ENCODE peak calls at places on chromosomes 11 and 22, in nine cellular contexts. J is thoracic aorta, K is colonic mucosa, Z is WERI-Rb-1, Q is mammary epithelial cell, I is BE2C, B is RWPE1, A is heart left ventricle, N is foreskin fibroblast. T is an unnamed sample.

GRCh38 chr11:87198266-87198881 is 160.6 kb downstream of the TMEM135 start:
- DNase-seq in B (no peak), J (no peak), Q (peak), Z (no peak), I (no peak), N (no peak), A (no peak), K (no peak), T (no peak)

GRCh38 chr11:61917357-61918109 is at the start of gene RAB3IL1:
- DNase-seq in I (peak), Z (peak), A (peak), N (peak), K (peak), J (no peak), B (peak), Q (no peak), T (peak)

GRCh38 chr22:48240165-48240934 is 1477.9 kb downstream of the TBC1D22A start:
- DNase-seq in Q (no peak), K (no peak), Z (no peak), B (no peak), J (no peak), I (no peak), N (no peak), A (no peak), T (no peak)

GRCh38 chr11:69044111-69045013 is 4.4 kb upstream of the TPCN2 start:
- DNase-seq in I (peak), B (peak), Z (peak), A (peak), N (peak), Q (peak), J (no peak), K (peak), T (no peak)

GRCh38 chr11:5420993-5421392 is 918 bp upstream of the OR51Q1 start:
- DNase-seq in Q (no peak), Z (peak), A (no peak), K (no peak), I (no peak), N (no peak), J (no peak), B (no peak), T (no peak)

GRCh38 chr11:20037358-20037757 is 122.9 kb downstream of the DBX1 start:
- DNase-seq in N (no peak), J (no peak), Z (no peak), Q (no peak), K (no peak), B (no peak), A (no peak), I (no peak), T (no peak)

GRCh38 chr11:37972691-37973090 is 1374.7 kb upstream of the RAG2 start:
- DNase-seq in I (no peak), Z (no peak), A (no peak), N (peak), Q (no peak), B (no peak), K (no peak), J (no peak), T (no peak)

GRCh38 chr11:559712-560304 is 730 bp downstream of the LMNTD2 start:
- DNase-seq in I (no peak), J (no peak), N (no peak), B (no peak), A (no peak), K (peak), Q (no peak), Z (no peak), T (no peak)

GRCh38 chr11:95790933-95791247 is 592 bp downstream of the CEP57 start:
- DNase-seq in N (peak), I (peak), J (peak), B (peak), Z (peak), A (peak), K (peak), Q (peak), T (peak)

GRCh38 chr11:109208116-109208515 is 213.9 kb upstream of the C11orf87 start:
- DNase-seq in A (no peak), Z (no peak), N (no peak), Q (no peak), K (no peak), J (no peak), B (no peak), I (no peak), T (no peak)

GRCh38 chr11:10181811-10182210 is 112.2 kb downstream of the SBF2 start:
- DNase-seq in B (peak), J (no peak), K (no peak), A (no peak), N (peak), Z (no peak), I (no peak), Q (no peak), T (peak)

GRCh38 chr11:206516-207212 is 535 bp downstream of the BET1L start:
- DNase-seq in K (peak), B (peak), Q (peak), A (no peak), J (no peak), I (peak), Z (no peak), N (peak), T (no peak)

GRCh38 chr11:33907419-33907818 is 15.5 kb upstream of the LMO2 start:
- DNase-seq in K (no peak), Q (no peak), B (no peak), N (no peak), J (no peak), Z (peak), I (no peak), A (no peak), T (no peak)

GRCh38 chr11:20158597-20159257 is 1.5 kb downstream of the DBX1 start:
- DNase-seq in Z (no peak), Q (peak), J (peak), N (peak), K (no peak), A (peak), B (peak), I (no peak), T (peak)

GRCh38 chr22:45880732-45881523 is 96.0 kb downstream of the WNT7B start:
- DNase-seq in I (peak), B (no peak), N (peak), A (peak), J (no peak), K (no peak), Q (no peak), Z (peak), T (no peak)

GRCh38 chr11:134951305-134951700 is 539.3 kb upstream of the B3GAT1 start:
- DNase-seq in J (no peak), Q (no peak), Z (peak), A (no peak), N (peak), B (no peak), I (no peak), K (no peak), T (no peak)

GRCh38 chr11:10038916-10039315 is 255.1 kb downstream of the SBF2 start:
- DNase-seq in K (no peak), N (peak), A (no peak), I (no peak), B (no peak), Q (no peak), Z (no peak), J (no peak), T (no peak)

GRCh38 chr11:10225553-10225952 is 68.5 kb downstream of the SBF2 start:
- DNase-seq in Q (no peak), Z (no peak), J (no peak), A (no peak), B (no peak), I (no peak), K (no peak), N (no peak), T (no peak)

GRCh38 chr11:110251837-110252236 is 44.6 kb downstream of the RDX start:
- DNase-seq in K (no peak), N (peak), I (no peak), Q (peak), J (no peak), Z (no peak), A (no peak), B (peak), T (no peak)

GRCh38 chr11:57324154-57324885 is 432 bp downstream of the TNKS1BP1 start:
- DNase-seq in N (peak), Q (no peak), A (no peak), K (peak), B (peak), J (no peak), I (peak), Z (peak), T (peak)

GRCh38 chr11:118051611-118052461 is 25.0 kb upstream of the TMPRSS4 start:
- DNase-seq in J (no peak), K (no peak), Q (no peak), N (no peak), A (no peak), Z (no peak), I (no peak), B (no peak), T (no peak)

GRCh38 chr11:134313821-134314607 is 17.8 kb upstream of the GLB1L2 start:
- DNase-seq in N (no peak), A (no peak), B (no peak), Z (no peak), Q (no peak), I (no peak), J (no peak), K (no peak), T (no peak)

GRCh38 chr11:84890706-84891105 is 736.4 kb downstream of the DLG2 start:
- DNase-seq in J (no peak), Q (no peak), Z (peak), A (no peak), K (no peak), B (no peak), N (no peak), I (no peak), T (no peak)

GRCh38 chr11:84812351-84813083 is 814.6 kb downstream of the DLG2 start:
- DNase-seq in A (no peak), Z (no peak), Q (no peak), K (no peak), I (no peak), B (no peak), J (no peak), N (peak), T (no peak)

GRCh38 chr11:86800076-86800955 is at the start of gene PRSS23:
- DNase-seq in I (peak), Q (peak), A (peak), J (no peak), K (peak), N (peak), Z (peak), B (peak), T (peak)

GRCh38 chr11:112315057-112315720 is 54.5 kb upstream of the PLET1 start:
- DNase-seq in B (no peak), Z (no peak), K (no peak), I (no peak), N (no peak), A (no peak), J (no peak), Q (no peak), T (no peak)

GRCh38 chr11:108538022-108538424 is 39.8 kb upstream of the POGLUT3 start:
- DNase-seq in Q (no peak), N (no peak), Z (no peak), B (no peak), I (no peak), A (no peak), K (peak), J (no peak), T (no peak)

GRCh38 chr11:2675540-2675939 is 24.3 kb downstream of the KCNQ1OT1 start:
- DNase-seq in I (peak), A (no peak), K (no peak), J (no peak), N (no peak), Z (peak), B (no peak), Q (no peak), T (no peak)

GRCh38 chr11:2902784-2903671 is 17.5 kb upstream of the CDKN1C start:
- DNase-seq in Q (no peak), N (no peak), J (no peak), Z (no peak), I (no peak), B (no peak), K (peak), A (no peak), T (no peak)

GRCh38 chr11:92929168-92930053 is 40.0 kb upstream of the MTNR1B start:
- DNase-seq in Z (no peak), B (no peak), N (no peak), I (no peak), J (no peak), A (no peak), K (no peak), Q (peak), T (no peak)

DNA sequence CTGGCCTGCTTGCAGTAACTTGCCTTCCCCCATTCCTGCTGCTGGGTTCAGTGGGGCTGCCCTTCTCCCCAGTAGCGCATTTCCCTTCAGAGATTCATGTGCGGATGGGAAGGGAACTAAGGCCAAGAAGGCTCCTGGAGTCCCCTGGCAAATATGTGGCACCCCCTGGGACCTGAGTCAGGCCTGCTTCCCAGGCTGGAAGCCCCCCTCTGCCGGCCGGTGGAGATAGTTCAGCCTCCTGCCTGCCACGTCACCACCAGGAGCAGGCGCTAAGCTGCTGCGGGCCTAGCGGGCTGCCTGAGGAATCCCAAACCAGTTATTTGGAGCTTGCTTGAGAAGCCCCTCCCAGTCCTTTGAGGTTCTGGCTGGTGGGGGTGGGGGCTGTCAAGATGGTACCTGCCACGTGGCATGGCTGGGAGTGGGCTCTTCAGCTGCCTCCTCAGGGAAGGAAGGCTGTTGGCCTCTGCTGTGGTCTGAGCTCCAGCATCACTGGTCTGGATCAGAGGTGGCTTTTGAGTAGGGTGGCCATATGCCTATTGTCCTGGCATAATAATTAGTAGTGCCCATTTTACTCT is 2.0 kb downstream of the SERPINH1 start:
- DNase-seq in B (peak), Q (peak), Z (peak), I (no peak), A (peak), K (no peak), N (peak), J (peak), T (no peak)
- TF ChIP-seq CTCF in B (no peak), Q (peak), Z (peak), I (peak), A (peak), K (no peak), N (peak), J (peak), T (no peak)

GRCh38 chr22:39498368-39498767 is 3.7 kb upstream of the MIEF1 start:
- DNase-seq in J (no peak), Z (no peak), B (no peak), Q (no peak), A (no peak), N (no peak), I (peak), K (peak), T (no peak)
- TF ChIP-seq CTCF in J (no peak), Z (no peak), B (no peak), Q (no peak), A (no peak), N (no peak), I (no peak), K (no peak), T (no peak)

DNA sequence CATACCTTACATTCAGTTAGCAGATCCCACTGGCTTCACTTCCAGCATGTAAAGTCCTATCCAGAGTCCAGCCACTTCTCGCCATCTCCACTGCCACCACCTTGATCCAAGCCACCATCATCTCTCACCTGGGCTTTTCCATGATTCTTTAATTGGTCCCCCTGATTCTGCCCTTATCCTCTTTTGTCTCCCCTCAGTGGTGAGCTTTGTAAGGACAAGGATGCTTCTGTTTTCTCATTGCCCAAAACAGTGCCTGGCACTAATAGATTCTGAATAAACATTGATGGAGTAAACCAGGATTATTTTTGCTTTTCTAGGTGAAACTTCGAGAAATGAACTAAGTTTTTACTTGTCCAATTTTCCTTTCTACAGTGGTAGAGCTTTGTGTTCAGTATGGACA is 4.4 kb downstream of the POLA2 start:
- DNase-seq in N (peak), K (peak), Q (no peak), J (no peak), I (no peak), A (no peak), Z (no peak), B (no peak), T (no peak)
- TF ChIP-seq CTCF in N (no peak), K (no peak), Q (no peak), J (no peak), I (no peak), A (peak), Z (no peak), B (no peak), T (no peak)

GRCh38 chr22:41857160-41857859 is 24.4 kb downstream of the SREBF2 start:
- DNase-seq in A (no peak), B (peak), Q (peak), J (no peak), N (peak), Z (peak), I (peak), K (peak), T (peak)
- TF ChIP-seq CTCF in A (peak), B (peak), Q (peak), J (peak), N (peak), Z (peak), I (peak), K (peak), T (peak)

DNA sequence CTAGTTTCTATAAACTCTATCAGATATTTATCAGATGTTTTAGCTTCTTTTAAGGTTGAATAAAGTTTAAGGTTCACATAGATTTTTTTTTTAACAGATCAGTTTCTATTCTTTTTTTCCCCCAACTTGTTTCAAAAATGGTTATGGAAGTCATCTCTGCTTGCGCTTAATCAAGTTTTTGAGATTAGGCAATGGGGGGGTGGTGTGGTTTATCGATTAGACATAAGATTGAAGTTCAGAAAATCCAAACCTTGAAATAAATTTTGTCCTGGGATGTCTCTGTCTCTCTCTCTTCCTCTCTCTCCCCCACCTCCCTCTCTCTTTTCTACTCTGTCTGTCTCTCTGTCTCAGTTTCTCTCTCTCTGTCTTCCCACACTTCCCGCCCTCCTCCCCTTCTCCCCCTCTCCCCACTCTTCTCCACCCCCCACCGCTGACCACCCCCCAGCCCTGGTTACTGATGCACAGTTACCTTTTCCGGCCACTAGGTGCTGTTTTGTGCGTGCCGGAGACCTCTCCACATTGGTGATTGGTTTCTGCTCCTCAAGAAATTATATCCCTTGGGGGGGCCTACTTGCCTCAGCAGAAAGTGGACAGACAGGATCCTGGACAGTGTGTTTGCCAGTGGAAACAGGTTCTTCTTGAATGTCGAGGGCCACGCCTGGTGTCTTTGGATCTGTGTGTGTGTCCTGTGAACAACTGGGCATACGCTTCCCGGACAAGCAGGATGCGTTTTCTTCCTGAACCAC is 29.7 kb upstream of the ANO1 start:
- DNase-seq in Q (no peak), I (no peak), Z (peak), A (no peak), N (no peak), K (peak), J (no peak), B (peak), T (no peak)
- TF ChIP-seq CTCF in Q (peak), I (peak), Z (peak), A (no peak), N (peak), K (no peak), J (peak), B (no peak), T (no peak)

GRCh38 chr22:36573815-36574350 is 44.9 kb upstream of the EIF3D start:
- DNase-seq in I (no peak), N (no peak), A (no peak), K (no peak), Z (peak), Q (no peak), B (no peak), J (no peak), T (no peak)

GRCh38 chr22:36568846-36569245 is 39.9 kb upstream of the EIF3D start:
- DNase-seq in I (no peak), A (no peak), Z (no peak), Q (no peak), K (no peak), J (no peak), B (no peak), N (no peak), T (no peak)

GRCh38 chr22:36566720-36567119 is 37.8 kb upstream of the EIF3D start:
- DNase-seq in Z (no peak), J (no peak), N (no peak), Q (no peak), I (no peak), K (no peak), A (no peak), B (no peak), T (no peak)

GRCh38 chr22:36571991-36572390 is 43.0 kb upstream of the EIF3D start:
- DNase-seq in Z (no peak), K (no peak), I (no peak), A (no peak), N (no peak), Q (no peak), B (no peak), J (no peak), T (no peak)

DNA sequence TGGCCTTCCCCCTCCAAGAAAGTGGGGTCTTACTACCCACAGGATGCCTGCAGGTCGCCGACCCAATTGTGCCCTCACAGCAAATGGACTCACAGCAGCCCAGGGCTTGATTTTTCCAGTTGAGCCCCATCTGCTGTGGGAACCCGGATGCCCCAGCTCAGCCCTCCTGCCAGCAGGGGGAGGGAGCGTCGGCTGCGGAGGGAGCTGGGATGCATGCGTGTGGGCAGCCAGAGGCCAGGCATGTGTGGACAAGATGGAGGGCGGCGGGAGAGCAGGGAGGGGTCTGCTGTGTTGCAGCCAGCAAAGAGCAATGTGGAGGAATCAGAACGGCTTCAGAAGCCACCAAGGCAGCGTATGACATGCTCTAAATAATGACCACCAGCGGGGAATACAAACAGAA is 41.0 kb upstream of the EIF3D start:
- DNase-seq in N (peak), Z (peak), K (no peak), Q (peak), I (peak), B (no peak), J (no peak), A (no peak), T (no peak)
- TF ChIP-seq CTCF in N (peak), Z (peak), K (no peak), Q (peak), I (peak), B (no peak), J (no peak), A (peak), T (no peak)

GRCh38 chr11:36431429-36432092 is 78.5 kb downstream of the TRAF6 start:
- DNase-seq in A (peak), Z (no peak), N (peak), K (no peak), I (peak), J (no peak), B (peak), Q (peak), T (no peak)
- TF ChIP-seq CTCF in A (no peak), Z (no peak), N (peak), K (no peak), I (no peak), J (no peak), B (peak), Q (peak), T (no peak)

GRCh38 chr22:44305888-44306287 is 6.9 kb downstream of the SHISAL1 start:
- DNase-seq in N (no peak), B (no peak), Q (no peak), K (no peak), Z (no peak), J (no peak), I (no peak), A (no peak), T (no peak)

GRCh38 chr22:44304906-44305305 is 7.8 kb downstream of the SHISAL1 start:
- DNase-seq in Q (no peak), A (no peak), I (no peak), Z (no peak), B (no peak), N (no peak), K (no peak), J (no peak), T (no peak)

GRCh38 chr22:44304354-44304753 is 8.4 kb downstream of the SHISAL1 start:
- DNase-seq in Z (peak), I (no peak), N (peak), Q (no peak), K (no peak), J (no peak), B (no peak), A (no peak), T (no peak)

GRCh38 chr22:44307509-44308169 is 5.1 kb downstream of the SHISAL1 start:
- DNase-seq in Z (no peak), A (no peak), I (no peak), B (no peak), Q (no peak), K (no peak), N (no peak), J (no peak), T (no peak)

GRCh38 chr22:44305455-44305854 is 7.3 kb downstream of the SHISAL1 start:
- DNase-seq in J (no peak), N (no peak), K (no peak), Q (no peak), I (no peak), B (no peak), A (no peak), Z (no peak), T (no peak)
- TF ChIP-seq CTCF in J (no peak), N (no peak), K (no peak), Q (no peak), I (no peak), B (no peak), A (no peak), Z (no peak), T (no peak)

GRCh38 chr11:122850076-122850631 is 11.9 kb downstream of the CRTAM start:
- DNase-seq in Q (no peak), J (no peak), I (no peak), A (no peak), N (peak), B (no peak), Z (no peak), K (no peak), T (no peak)
- TF ChIP-seq CTCF in Q (no peak), J (no peak), I (no peak), A (no peak), N (peak), B (no peak), Z (no peak), K (no peak), T (no peak)

T was measured in GM13976.